ENCODE peak calls at places on chromosomes 6 and 20, in eight cellular contexts. V, W, Q, X, Z, F, O and M are unnamed samples.

GRCh38 chr6:149859368-149859767 is 4.8 kb downstream of the LRP11 start:
- DNase-seq in V (no peak), W (no peak), Q (no peak), X (peak), Z (no peak), F (no peak), O (no peak), M (no peak)

GRCh38 chr20:18585134-18585533 is 2.7 kb upstream of the DTD1 start:
- DNase-seq in V (no peak), W (no peak), Q (no peak), X (peak), Z (no peak), F (no peak), O (no peak), M (no peak)

GRCh38 chr6:42321976-42322375 is 104.3 kb upstream of the MRPS10 start:
- DNase-seq in V (no peak), W (no peak), Q (no peak), X (no peak), Z (no peak), F (no peak), O (no peak), M (no peak)

GRCh38 chr6:54802775-54803631 is 43.6 kb upstream of the FAM83B start:
- DNase-seq in V (no peak), W (no peak), Q (no peak), X (no peak), Z (no peak), F (no peak), O (no peak), M (no peak)

GRCh38 chr6:17169291-17169690 is 67.4 kb downstream of the STMND1 start:
- DNase-seq in V (no peak), W (no peak), Q (no peak), X (no peak), Z (no peak), F (no peak), O (no peak), M (no peak)

GRCh38 chr6:119454694-119455093 is 105.1 kb upstream of the MAN1A1 start:
- DNase-seq in V (no peak), W (no peak), Q (no peak), X (no peak), Z (no peak), F (no peak), O (no peak), M (no peak)

GRCh38 chr6:166512567-166512966 is 73.9 kb downstream of the RAMACL start:
- DNase-seq in V (no peak), W (no peak), Q (no peak), X (no peak), Z (no peak), F (no peak), O (no peak), M (no peak)

GRCh38 chr20:64107736-64108457 is 532 bp upstream of the NPBWR2 start:
- DNase-seq in V (peak), W (no peak), Q (no peak), X (no peak), Z (no peak), F (no peak), O (peak), M (no peak)

GRCh38 chr20:63529861-63530787 is 7.1 kb downstream of the PTK6 start:
- DNase-seq in V (no peak), W (no peak), Q (no peak), X (no peak), Z (no peak), F (no peak), O (peak), M (no peak)

GRCh38 chr20:12816009-12816408 is 192.8 kb upstream of the SPTLC3 start:
- DNase-seq in V (no peak), W (no peak), Q (no peak), X (no peak), Z (no peak), F (no peak), O (no peak), M (no peak)

GRCh38 chr6:24935753-24936152 is at the start of gene RIPOR2:
- DNase-seq in V (peak), W (peak), Q (no peak), X (no peak), Z (peak), F (peak), O (peak), M (peak)

GRCh38 chr6:160248538-160248937 is 10.1 kb downstream of the SLC22A2 start:
- DNase-seq in V (no peak), W (no peak), Q (no peak), X (no peak), Z (no peak), F (no peak), O (no peak), M (no peak)

GRCh38 chr20:36096404-36096799 is 58.1 kb upstream of the EPB41L1 start:
- DNase-seq in V (no peak), W (no peak), Q (no peak), X (no peak), Z (no peak), F (no peak), O (no peak), M (no peak)

GRCh38 chr6:37260063-37260843 is 2.3 kb upstream of the TMEM217 start:
- DNase-seq in V (no peak), W (no peak), Q (no peak), X (no peak), Z (no peak), F (no peak), O (no peak), M (no peak)

GRCh38 chr20:59120491-59120890 is 43.1 kb upstream of the ZNF831 start:
- DNase-seq in V (no peak), W (no peak), Q (no peak), X (no peak), Z (no peak), F (no peak), O (no peak), M (no peak)

GRCh38 chr20:60054716-60055371 is 96.6 kb downstream of the CDH26 start:
- DNase-seq in V (no peak), W (no peak), Q (no peak), X (no peak), Z (no peak), F (no peak), O (no peak), M (no peak)

GRCh38 chr6:169487579-169488205 is 214.1 kb downstream of the WDR27 start:
- DNase-seq in V (no peak), W (no peak), Q (no peak), X (no peak), Z (no peak), F (no peak), O (no peak), M (peak)

GRCh38 chr20:38093641-38094077 is 60.1 kb downstream of the RPRD1B start:
- DNase-seq in V (no peak), W (no peak), Q (no peak), X (peak), Z (no peak), F (no peak), O (no peak), M (no peak)

GRCh38 chr20:44309763-44310663 is 989 bp downstream of the FITM2 start:
- DNase-seq in V (no peak), W (no peak), Q (no peak), X (no peak), Z (no peak), F (no peak), O (peak), M (no peak)

GRCh38 chr6:109867970-109868358 is 110.1 kb upstream of the GPR6 start:
- DNase-seq in V (no peak), W (no peak), Q (no peak), X (no peak), Z (no peak), F (no peak), O (no peak), M (no peak)

GRCh38 chr20:53032021-53033001 is 60.2 kb downstream of the TSHZ2 start:
- DNase-seq in V (no peak), W (no peak), Q (no peak), X (no peak), Z (no peak), F (no peak), O (peak), M (no peak)

GRCh38 chr20:15742076-15742475 is 831.2 kb downstream of the KIF16B start:
- DNase-seq in V (no peak), W (no peak), Q (no peak), X (no peak), Z (no peak), F (no peak), O (no peak), M (no peak)

GRCh38 chr6:3751019-3751729 is at the start of gene PXDC1:
- DNase-seq in V (peak), W (peak), Q (no peak), X (no peak), Z (no peak), F (no peak), O (peak), M (no peak)

GRCh38 chr20:13101701-13102100 is 92.9 kb downstream of the SPTLC3 start:
- DNase-seq in V (no peak), W (no peak), Q (no peak), X (no peak), Z (no peak), F (no peak), O (no peak), M (no peak)

GRCh38 chr20:38935967-38936407 is 9.8 kb downstream of the FAM83D start:
- DNase-seq in V (no peak), W (no peak), Q (no peak), X (no peak), Z (no peak), F (no peak), O (no peak), M (no peak)

GRCh38 chr6:10733151-10733715 is 10.4 kb downstream of the TMEM14C start:
- DNase-seq in V (no peak), W (no peak), Q (no peak), X (no peak), Z (no peak), F (no peak), O (no peak), M (no peak)

GRCh38 chr6:43990275-43990626 is 137.0 kb downstream of the MRPL14 start:
- DNase-seq in V (no peak), W (no peak), Q (no peak), X (no peak), Z (no peak), F (no peak), O (peak), M (no peak)

GRCh38 chr6:22590423-22590822 is 21.1 kb downstream of the HDGFL1 start:
- DNase-seq in V (no peak), W (no peak), Q (no peak), X (no peak), Z (no peak), F (no peak), O (no peak), M (no peak)

GRCh38 chr6:3235486-3235885 is 8.0 kb upstream of the TUBB2B start:
- DNase-seq in V (no peak), W (no peak), Q (no peak), X (no peak), Z (no peak), F (no peak), O (no peak), M (no peak)

GRCh38 chr20:25437153-25437581 is 29.7 kb downstream of the GINS1 start:
- DNase-seq in V (no peak), W (no peak), Q (no peak), X (no peak), Z (no peak), F (no peak), O (no peak), M (no peak)

GRCh38 chr20:1418335-1418734 is 25.5 kb upstream of the FKBP1A start:
- DNase-seq in V (no peak), W (no peak), Q (no peak), X (no peak), Z (no peak), F (no peak), O (no peak), M (no peak)

GRCh38 chr20:10761232-10761631 is 87.4 kb upstream of the JAG1 start:
- DNase-seq in V (no peak), W (no peak), Q (peak), X (peak), Z (no peak), F (no peak), O (no peak), M (peak)